ENCODE peak calls at places on chromosome 16, in four cellular contexts. U is aorta, H is MM.1S, L is astrocyte. W is an unnamed sample.
A peak's percentile ranks its signal among the peaks of the same experiment; 100 is the strongest.

GRCh38 chr16:2054543-2055245 is 6.9 kb downstream of the TSC2 start:
- DNase-seq in H (no peak), L (no peak), U (no peak), W (no peak)

GRCh38 chr16:29310852-29311314 is 95.6 kb downstream of the NPIPB11 start:
- DNase-seq in H (no peak), L (no peak), U (peak; percentile 69), W (no peak)

GRCh38 chr16:67396159-67396774 is 3.0 kb upstream of the TPPP3 start:
- DNase-seq in H (peak; percentile 47), U (peak; percentile 85), L (peak; percentile 60), W (no peak)

GRCh38 chr16:77679901-77680300 is 42.4 kb upstream of the NUDT7 start:
- DNase-seq in H (no peak), U (no peak), L (no peak), W (peak; percentile 67)

GRCh38 chr16:81823111-81823510 is 44.0 kb downstream of the PLCG2 start:
- DNase-seq in U (peak; percentile 66), H (peak; percentile 63), L (no peak), W (peak; percentile 91)

GRCh38 chr16:15950869-15951268 is 1.5 kb downstream of the ABCC1 start:
- DNase-seq in U (no peak), H (no peak), L (no peak), W (peak; percentile 29)

GRCh38 chr16:68003031-68003430 is 3.7 kb upstream of the DPEP2 start:
- DNase-seq in H (no peak), L (no peak), U (no peak), W (no peak)

GRCh38 chr16:27154573-27155521 is 48.5 kb upstream of the KDM8 start:
- DNase-seq in U (peak; percentile 64), L (peak; percentile 6), H (peak; percentile 40), W (peak; percentile 68)

GRCh38 chr16:3149630-3150345 is 15.0 kb downstream of the ZNF213 start:
- DNase-seq in L (peak; percentile 40), U (peak; percentile 80), H (no peak), W (peak; percentile 80)

GRCh38 chr16:86337138-86337537 is 173.2 kb upstream of the FOXF1 start:
- DNase-seq in H (no peak), U (peak; percentile 21), L (no peak), W (no peak)

GRCh38 chr16:58843675-58844074 is 109.6 kb upstream of the GOT2 start:
- DNase-seq in H (peak; percentile 23), L (peak; percentile 22), U (no peak), W (peak; percentile 37)

GRCh38 chr16:58329147-58329546 is 34.3 kb upstream of the PRSS54 start:
- DNase-seq in U (no peak), H (no peak), L (peak; percentile 11), W (no peak)

GRCh38 chr16:81967358-81967757 is 43.9 kb downstream of the SDR42E1 start:
- DNase-seq in U (no peak), H (no peak), L (no peak), W (no peak)

GRCh38 chr16:14284930-14285541 is 213.9 kb downstream of the MRTFB start:
- DNase-seq in L (peak; percentile 39), U (peak; percentile 78), H (peak; percentile 81), W (peak; percentile 81)

GRCh38 chr16:67248401-67249177 is at the start of gene SLC9A5:
- DNase-seq in H (no peak), L (no peak), U (peak; percentile 71), W (peak; percentile 32)

GRCh38 chr16:74896389-74897370 is 88.2 kb downstream of the WDR59 start:
- DNase-seq in H (no peak), L (peak; percentile 63), U (no peak), W (no peak)

GRCh38 chr16:87762071-87762571 is 3.7 kb downstream of the KLHDC4 start:
- DNase-seq in U (no peak), L (no peak), H (no peak), W (peak; percentile 83)

GRCh38 chr16:88685156-88686061 is 898 bp downstream of the SNAI3 start:
- DNase-seq in U (no peak), L (no peak), H (peak; percentile 61), W (peak; percentile 65)

GRCh38 chr16:69318911-69319289 is 7.8 kb downstream of the VPS4A start:
- DNase-seq in L (no peak), H (no peak), U (no peak), W (no peak)

GRCh38 chr16:69476920-69477418 is 52.5 kb downstream of the CYB5B start:
- DNase-seq in L (peak; percentile 90), U (no peak), H (no peak), W (no peak)

GRCh38 chr16:50096791-50097190 is 31.0 kb downstream of the HEATR3 start:
- DNase-seq in L (peak; percentile 68), U (no peak), H (no peak), W (no peak)

GRCh38 chr16:50615891-50616290 is 65.2 kb downstream of the SNX20 start:
- DNase-seq in H (no peak), U (no peak), L (peak; percentile 27), W (no peak)

GRCh38 chr16:47672475-47672874 is 211.3 kb downstream of the PHKB start:
- DNase-seq in U (no peak), L (no peak), H (no peak), W (no peak)

GRCh38 chr16:50300942-50301625 is 34.7 kb downstream of the ADCY7 start:
- DNase-seq in U (peak; percentile 44), L (peak; percentile 76), H (no peak), W (no peak)

GRCh38 chr16:85888405-85889331 is 10.3 kb upstream of the IRF8 start:
- DNase-seq in H (peak; percentile 41), U (no peak), L (peak; percentile 79), W (peak; percentile 67)

GRCh38 chr16:9134739-9135138 is 43.3 kb downstream of the HAPSTR1 start:
- DNase-seq in U (peak; percentile 59), L (no peak), H (peak; percentile 64), W (peak; percentile 91)

GRCh38 chr16:10629592-10629963 is 49.2 kb upstream of the EMP2 start:
- DNase-seq in U (no peak), H (no peak), L (no peak), W (no peak)

GRCh38 chr16:85928411-85928820 is 29.5 kb downstream of the IRF8 start:
- DNase-seq in L (no peak), H (no peak), U (no peak), W (no peak)

GRCh38 chr16:16120382-16121184 is 102.7 kb downstream of the ABCC6 start:
- DNase-seq in U (peak; percentile 57), L (no peak), H (no peak), W (no peak)

GRCh38 chr16:81522141-81522701 is 77.6 kb downstream of the CMIP start:
- DNase-seq in H (no peak), U (peak; percentile 31), L (no peak), W (no peak)

GRCh38 chr16:59886021-59886420 is 1151.9 kb upstream of the GOT2 start:
- DNase-seq in U (peak; percentile 46), L (peak; percentile 92), H (no peak), W (no peak)

GRCh38 chr16:88967800-88968588 is 9.0 kb downstream of the CBFA2T3 start:
- DNase-seq in U (no peak), L (no peak), H (peak; percentile 88), W (peak; percentile 94)

GRCh38 chr16:29664133-29664912 is 1.3 kb downstream of the SPN start:
- DNase-seq in U (peak; percentile 70), H (no peak), L (no peak), W (peak; percentile 83)

GRCh38 chr16:87619360-87620200 is 17.3 kb downstream of the JPH3 start:
- DNase-seq in U (peak; percentile 34), L (no peak), H (no peak), W (no peak)

GRCh38 chr16:86538196-86538780 is 16.7 kb downstream of the MTHFSD start:
- DNase-seq in L (no peak), H (no peak), U (no peak), W (no peak)

GRCh38 chr16:54930034-54930938 is at the start of gene IRX5:
- DNase-seq in U (peak; percentile 94), H (peak; percentile 87), L (peak; percentile 95), W (peak; percentile 89)

GRCh38 chr16:67415872-67416793 is at the start of gene ZDHHC1:
- DNase-seq in U (peak; percentile 82), H (peak; percentile 55), L (peak; percentile 52), W (peak; percentile 14)

GRCh38 chr16:63787014-63787413 is 1334.8 kb downstream of the CDH11 start:
- DNase-seq in H (no peak), U (no peak), L (no peak), W (peak; percentile 27)

GRCh38 chr16:89317729-89318429 is 100.4 kb downstream of the ZNF778 start:
- DNase-seq in U (no peak), H (no peak), L (no peak), W (no peak)

GRCh38 chr16:82011199-82011641 is at the start of gene SDR42E1:
- DNase-seq in U (peak; percentile 47), H (peak; percentile 78), L (no peak), W (peak; percentile 11)

DNA sequence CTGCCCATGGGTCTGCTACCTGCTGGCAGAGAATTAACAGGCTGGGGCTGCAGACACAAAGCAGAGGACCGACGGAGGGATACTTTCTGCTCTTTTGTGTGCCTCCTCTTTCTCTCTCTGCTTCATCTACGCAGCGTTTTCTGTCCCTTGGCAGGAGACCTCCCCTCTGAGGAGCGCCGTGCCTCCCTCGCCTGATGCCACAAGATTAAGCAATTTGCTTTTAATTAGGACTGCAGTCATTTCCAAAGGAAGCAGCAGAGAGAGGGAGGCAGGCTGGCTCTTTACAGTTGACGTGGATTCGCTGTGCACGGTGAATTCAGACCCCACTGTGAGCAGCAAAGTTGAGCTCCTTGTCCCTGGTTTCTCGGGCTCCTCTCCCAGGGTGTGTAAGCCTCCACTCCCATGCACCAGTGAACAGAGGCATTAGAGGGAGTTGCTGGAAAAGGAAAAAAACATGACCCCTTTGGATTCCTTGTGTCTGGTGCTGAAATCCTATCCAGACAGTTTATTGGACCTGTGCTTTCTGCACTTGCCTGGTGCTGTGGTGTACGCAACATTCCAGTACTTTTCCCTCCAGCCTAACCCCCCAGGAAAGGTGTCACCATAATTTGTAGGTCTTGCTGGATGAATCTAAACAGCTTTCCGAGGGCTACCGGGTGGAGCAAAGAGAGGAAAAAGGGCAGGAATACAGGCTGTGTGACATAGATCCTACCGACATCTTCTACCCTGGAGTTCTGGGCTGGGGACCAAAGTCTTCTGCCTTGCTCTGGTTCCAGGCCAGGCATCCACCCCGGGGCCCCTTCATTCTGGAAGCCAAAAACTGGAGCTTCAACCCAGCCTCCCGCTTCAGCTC is 171.0 kb downstream of the MAF start:
- DNase-seq in U (no peak), L (no peak), H (no peak), W (no peak)
- H3K27ac ChIP-seq in U (no peak overlapping the region), L (no peak overlapping the region), H (no peak overlapping the region), W (no peak overlapping the region)

GRCh38 chr16:11681526-11681925 is 13.3 kb downstream of the SNN start:
- DNase-seq in H (peak; percentile 69), L (no peak), U (no peak), W (peak; percentile 95)
- H3K4me1 ChIP-seq in H (peaks cover 89% of the 10 kb centered on the region), L (peaks cover 31% of the 10 kb centered on the region), U (no peaks in the 10 kb centered on the region), W (peaks cover 100% of the 10 kb centered on the region)

GRCh38 chr16:84600343-84601229 is 17.3 kb downstream of the COTL1 start:
- DNase-seq in H (peak; percentile 41), U (no peak), L (no peak), W (peak; percentile 87)
- H3K27ac ChIP-seq in H (peak overlapping the region; percentile 23), U (no peak overlapping the region), L (peak overlapping the region; percentile 46), W (peak overlapping the region; percentile 97)

DNA sequence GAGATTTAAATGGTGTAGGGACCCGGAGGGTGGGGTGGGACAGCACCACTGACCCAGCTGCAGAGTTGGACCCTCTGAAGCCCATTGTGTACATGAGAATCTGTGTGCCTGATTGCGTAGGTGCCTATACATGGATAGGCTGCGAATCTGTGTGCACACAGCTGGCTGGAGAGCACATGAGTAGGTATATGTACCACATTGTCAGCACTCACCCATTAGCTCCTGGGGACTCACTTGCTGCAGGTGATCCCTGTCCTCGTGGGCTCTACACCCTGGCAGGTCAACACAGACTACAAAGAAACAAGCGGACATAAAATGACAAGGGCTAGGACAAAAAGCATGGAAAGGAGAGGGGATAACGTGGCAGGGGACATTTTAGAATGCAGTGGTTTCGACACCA is 11.3 kb upstream of the CETP start:
- DNase-seq in H (no peak), U (no peak), L (no peak), W (no peak)
- H3K4me1 ChIP-seq in H (peaks cover 16% of the 10 kb centered on the region), U (no peaks in the 10 kb centered on the region), L (peaks cover 1% of the 10 kb centered on the region), W (peaks cover 36% of the 10 kb centered on the region)